ENCODE peak calls at places on chromosome 17, in five cellular contexts. One of them, this sample, is unnamed.

GRCh38 chr17:60641810-60642220 is 35.8 kb upstream of the BCAS3 start:
- DNase-seq in Caco-2: peak; percentile 76
- DNase-seq in CD4-positive, CD25-positive, alpha-beta regulatory T cell: peak; percentile 48
- DNase-seq in thoracic aorta: no peak
- DNase-seq in BE2C: peak; percentile 85
- DNase-seq in this sample: peak; percentile 94

GRCh38 chr17:61499632-61500031 is 47.4 kb downstream of the TBX4 start:
- DNase-seq in thoracic aorta: no peak
- DNase-seq in Caco-2: no peak
- DNase-seq in CD4-positive, CD25-positive, alpha-beta regulatory T cell: no peak
- DNase-seq in BE2C: no peak
- DNase-seq in this sample: no peak

GRCh38 chr17:78961571-78961970 is 18.2 kb downstream of the LGALS3BP start:
- DNase-seq in thoracic aorta: no peak
- DNase-seq in CD4-positive, CD25-positive, alpha-beta regulatory T cell: no peak
- DNase-seq in BE2C: no peak
- DNase-seq in Caco-2: no peak
- DNase-seq in this sample: no peak

GRCh38 chr17:43461185-43461584 is 22.6 kb upstream of the DHX8 start:
- DNase-seq in BE2C: no peak
- DNase-seq in Caco-2: no peak
- DNase-seq in thoracic aorta: no peak
- DNase-seq in CD4-positive, CD25-positive, alpha-beta regulatory T cell: no peak
- DNase-seq in this sample: no peak

GRCh38 chr17:61284174-61284573 is 115.5 kb upstream of the TBX2 start:
- DNase-seq in BE2C: no peak
- DNase-seq in thoracic aorta: no peak
- DNase-seq in Caco-2: no peak
- DNase-seq in CD4-positive, CD25-positive, alpha-beta regulatory T cell: no peak
- DNase-seq in this sample: no peak

GRCh38 chr17:46003907-46004748 is 5.1 kb downstream of the STH start:
- DNase-seq in Caco-2: no peak
- DNase-seq in BE2C: peak; percentile 76
- DNase-seq in thoracic aorta: no peak
- DNase-seq in CD4-positive, CD25-positive, alpha-beta regulatory T cell: no peak
- DNase-seq in this sample: no peak

GRCh38 chr17:31581491-31581890 is 190.0 kb downstream of the RAB11FIP4 start:
- DNase-seq in BE2C: no peak
- DNase-seq in thoracic aorta: no peak
- DNase-seq in Caco-2: no peak
- DNase-seq in CD4-positive, CD25-positive, alpha-beta regulatory T cell: no peak
- DNase-seq in this sample: no peak

GRCh38 chr17:78159575-78160158 is 8.7 kb upstream of the SYNGR2 start:
- DNase-seq in CD4-positive, CD25-positive, alpha-beta regulatory T cell: no peak
- DNase-seq in BE2C: no peak
- DNase-seq in thoracic aorta: no peak
- DNase-seq in Caco-2: no peak
- DNase-seq in this sample: no peak

GRCh38 chr17:58233547-58233946 is 4.8 kb upstream of the LPO start:
- DNase-seq in Caco-2: no peak
- DNase-seq in thoracic aorta: no peak
- DNase-seq in CD4-positive, CD25-positive, alpha-beta regulatory T cell: no peak
- DNase-seq in BE2C: no peak
- DNase-seq in this sample: peak; percentile 65

GRCh38 chr17:628089-628488 is 86.5 kb downstream of the VPS53 start:
- DNase-seq in thoracic aorta: no peak
- DNase-seq in BE2C: no peak
- DNase-seq in Caco-2: no peak
- DNase-seq in CD4-positive, CD25-positive, alpha-beta regulatory T cell: no peak
- DNase-seq in this sample: peak; percentile 14

GRCh38 chr17:42554250-42555121 is 1.8 kb downstream of the HSD17B1 start:
- DNase-seq in thoracic aorta: no peak
- DNase-seq in CD4-positive, CD25-positive, alpha-beta regulatory T cell: peak; percentile 73
- DNase-seq in Caco-2: peak; percentile 88
- DNase-seq in BE2C: peak; percentile 94
- DNase-seq in this sample: peak; percentile 96

GRCh38 chr17:11506635-11507034 is 91.6 kb upstream of the DNAH9 start:
- DNase-seq in thoracic aorta: no peak
- DNase-seq in BE2C: no peak
- DNase-seq in CD4-positive, CD25-positive, alpha-beta regulatory T cell: no peak
- DNase-seq in Caco-2: peak; percentile 29
- DNase-seq in this sample: peak; percentile 75

GRCh38 chr17:82245144-82246039 is 16.6 kb downstream of the SLC16A3 start:
- DNase-seq in thoracic aorta: no peak
- DNase-seq in BE2C: peak; percentile 19
- DNase-seq in Caco-2: no peak
- DNase-seq in CD4-positive, CD25-positive, alpha-beta regulatory T cell: no peak
- DNase-seq in this sample: no peak

GRCh38 chr17:6639014-6639650 is 1.4 kb downstream of the KIAA0753 start:
- DNase-seq in BE2C: no peak
- DNase-seq in Caco-2: no peak
- DNase-seq in thoracic aorta: no peak
- DNase-seq in CD4-positive, CD25-positive, alpha-beta regulatory T cell: no peak
- DNase-seq in this sample: peak; percentile 79

GRCh38 chr17:66467766-66468165 is 165.4 kb downstream of the PRKCA start:
- DNase-seq in CD4-positive, CD25-positive, alpha-beta regulatory T cell: no peak
- DNase-seq in thoracic aorta: no peak
- DNase-seq in Caco-2: no peak
- DNase-seq in BE2C: no peak
- DNase-seq in this sample: no peak

GRCh38 chr17:3740611-3741073 is 16.9 kb downstream of the HASPIN start:
- DNase-seq in CD4-positive, CD25-positive, alpha-beta regulatory T cell: peak; percentile 41
- DNase-seq in Caco-2: no peak
- DNase-seq in thoracic aorta: no peak
- DNase-seq in BE2C: no peak
- DNase-seq in this sample: no peak

GRCh38 chr17:34434065-34434464 is 71.0 kb upstream of the CCL1 start:
- DNase-seq in Caco-2: no peak
- DNase-seq in CD4-positive, CD25-positive, alpha-beta regulatory T cell: no peak
- DNase-seq in thoracic aorta: no peak
- DNase-seq in BE2C: no peak
- DNase-seq in this sample: no peak

GRCh38 chr17:4576729-4577322 is 7.5 kb upstream of the SMTNL2 start:
- DNase-seq in BE2C: peak; percentile 69
- DNase-seq in thoracic aorta: no peak
- DNase-seq in CD4-positive, CD25-positive, alpha-beta regulatory T cell: no peak
- DNase-seq in Caco-2: no peak
- DNase-seq in this sample: no peak

GRCh38 chr17:15031971-15032370 is 233.2 kb downstream of the PMP22 start:
- DNase-seq in CD4-positive, CD25-positive, alpha-beta regulatory T cell: no peak
- DNase-seq in thoracic aorta: no peak
- DNase-seq in Caco-2: no peak
- DNase-seq in BE2C: no peak
- DNase-seq in this sample: no peak

GRCh38 chr17:15912416-15912955 is 32.4 kb upstream of the ADORA2B start:
- DNase-seq in BE2C: no peak
- DNase-seq in Caco-2: no peak
- DNase-seq in thoracic aorta: no peak
- DNase-seq in CD4-positive, CD25-positive, alpha-beta regulatory T cell: no peak
- DNase-seq in this sample: no peak

DNA sequence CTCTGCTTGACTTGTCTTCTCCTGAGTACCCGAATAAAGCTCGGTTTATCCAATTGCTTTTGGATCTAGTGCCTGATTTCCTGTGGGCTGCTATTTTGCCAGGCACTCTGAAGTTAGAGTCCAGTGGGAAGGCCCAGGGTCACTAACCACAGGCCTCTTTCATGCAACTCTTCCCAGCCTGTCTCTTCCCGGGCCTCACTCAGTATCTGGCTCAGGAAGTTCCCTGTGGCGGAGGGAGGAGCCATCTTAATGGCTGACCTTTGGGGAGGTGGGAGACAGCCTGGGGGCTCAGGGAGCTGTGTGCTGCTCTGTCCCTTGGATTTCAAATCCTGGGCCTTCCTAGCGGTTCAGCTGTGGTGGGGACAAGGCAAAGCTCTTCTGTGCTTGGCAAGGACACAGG is 328.5 kb downstream of the SLC39A11 start:
- DNase-seq in BE2C: no peak
- DNase-seq in CD4-positive, CD25-positive, alpha-beta regulatory T cell: no peak
- DNase-seq in thoracic aorta: no peak
- DNase-seq in Caco-2: no peak
- DNase-seq in this sample: no peak
- H3K4me1 ChIP-seq in BE2C: peaks cover 11% of the 10 kb centered on the region
- H3K4me1 ChIP-seq in CD4-positive, CD25-positive, alpha-beta regulatory T cell: no peaks in the 10 kb centered on the region
- H3K4me1 ChIP-seq in thoracic aorta: no peaks in the 10 kb centered on the region
- H3K4me1 ChIP-seq in Caco-2: no peaks in the 10 kb centered on the region
- H3K4me1 ChIP-seq in this sample: no peaks in the 10 kb centered on the region

GRCh38 chr17:51121620-51122472 is 1.2 kb upstream of the SPAG9 start:
- DNase-seq in BE2C: peak; percentile 44
- DNase-seq in Caco-2: peak; percentile 96
- DNase-seq in CD4-positive, CD25-positive, alpha-beta regulatory T cell: peak; percentile 10
- DNase-seq in thoracic aorta: peak; percentile 83
- DNase-seq in this sample: peak; percentile 79

GRCh38 chr17:51119415-51120356 is 982 bp downstream of the SPAG9 start:
- DNase-seq in BE2C: peak; percentile 52
- DNase-seq in Caco-2: peak; percentile 57
- DNase-seq in thoracic aorta: no peak
- DNase-seq in CD4-positive, CD25-positive, alpha-beta regulatory T cell: peak; percentile 33
- DNase-seq in this sample: peak; percentile 85

GRCh38 chr17:51120739-51121619 is at the start of gene SPAG9:
- DNase-seq in thoracic aorta: peak; percentile 91
- DNase-seq in BE2C: peak; percentile 98
- DNase-seq in CD4-positive, CD25-positive, alpha-beta regulatory T cell: peak; percentile 91
- DNase-seq in Caco-2: peak; percentile 97
- DNase-seq in this sample: peak; percentile 98

GRCh38 chr17:51118330-51119195 is 2.1 kb downstream of the SPAG9 start:
- DNase-seq in BE2C: peak; percentile 49
- DNase-seq in Caco-2: no peak
- DNase-seq in thoracic aorta: no peak
- DNase-seq in CD4-positive, CD25-positive, alpha-beta regulatory T cell: peak; percentile 11
- DNase-seq in this sample: no peak

DNA sequence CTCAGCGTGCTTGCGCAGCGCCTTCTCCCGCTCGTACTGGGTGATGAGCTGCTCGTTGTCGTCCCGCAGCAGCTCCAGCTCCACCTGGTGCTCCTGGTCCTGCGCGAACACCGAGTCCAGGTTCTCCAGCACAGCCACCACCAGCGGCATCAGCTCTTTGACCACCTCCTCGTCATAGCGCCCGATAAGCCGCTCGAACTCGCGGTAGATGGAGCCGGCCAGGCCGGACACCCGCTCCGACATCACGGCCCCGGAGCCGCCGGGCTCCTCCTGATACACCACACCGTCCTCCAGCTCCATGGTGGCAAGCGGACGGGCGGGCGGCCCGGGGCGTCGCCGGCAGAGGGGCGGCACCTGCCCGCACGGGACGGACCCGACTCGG is 320 bp downstream of the SPAG9 start:
- DNase-seq in Caco-2: peak; percentile 71
- DNase-seq in thoracic aorta: no peak
- DNase-seq in CD4-positive, CD25-positive, alpha-beta regulatory T cell: no peak
- DNase-seq in BE2C: no peak
- DNase-seq in this sample: peak; percentile 73
- H3K4me1 ChIP-seq in Caco-2: peaks cover 30% of the 10 kb centered on the region
- H3K4me1 ChIP-seq in thoracic aorta: peaks cover 19% of the 10 kb centered on the region
- H3K4me1 ChIP-seq in CD4-positive, CD25-positive, alpha-beta regulatory T cell: peaks cover 43% of the 10 kb centered on the region
- H3K4me1 ChIP-seq in BE2C: peaks cover 4% of the 10 kb centered on the region
- H3K4me1 ChIP-seq in this sample: peaks cover 38% of the 10 kb centered on the region

GRCh38 chr17:75094871-75095399 is 7.2 kb downstream of the SLC16A5 start:
- DNase-seq in Caco-2: no peak
- DNase-seq in thoracic aorta: no peak
- DNase-seq in BE2C: no peak
- DNase-seq in CD4-positive, CD25-positive, alpha-beta regulatory T cell: no peak
- DNase-seq in this sample: no peak
- H3K4me1 ChIP-seq in Caco-2: peaks cover 57% of the 10 kb centered on the region
- H3K4me1 ChIP-seq in thoracic aorta: no peaks in the 10 kb centered on the region
- H3K4me1 ChIP-seq in BE2C: no peaks in the 10 kb centered on the region
- H3K4me1 ChIP-seq in CD4-positive, CD25-positive, alpha-beta regulatory T cell: no peaks in the 10 kb centered on the region
- H3K4me1 ChIP-seq in this sample: no peaks in the 10 kb centered on the region

GRCh38 chr17:8339540-8339939 is at the start of gene ODF4:
- DNase-seq in Caco-2: no peak
- DNase-seq in CD4-positive, CD25-positive, alpha-beta regulatory T cell: no peak
- DNase-seq in BE2C: no peak
- DNase-seq in thoracic aorta: no peak
- DNase-seq in this sample: no peak
- H3K4me1 ChIP-seq in Caco-2: no peaks in the 10 kb centered on the region
- H3K4me1 ChIP-seq in CD4-positive, CD25-positive, alpha-beta regulatory T cell: peaks cover 6% of the 10 kb centered on the region
- H3K4me1 ChIP-seq in BE2C: no peaks in the 10 kb centered on the region
- H3K4me1 ChIP-seq in thoracic aorta: no peaks in the 10 kb centered on the region
- H3K4me1 ChIP-seq in this sample: peaks cover 8% of the 10 kb centered on the region

GRCh38 chr17:65005858-65006257 is 50.7 kb downstream of the GNA13 start:
- DNase-seq in CD4-positive, CD25-positive, alpha-beta regulatory T cell: no peak
- DNase-seq in Caco-2: no peak
- DNase-seq in BE2C: no peak
- DNase-seq in thoracic aorta: no peak
- DNase-seq in this sample: no peak
- H3K4me1 ChIP-seq in CD4-positive, CD25-positive, alpha-beta regulatory T cell: no peaks in the 10 kb centered on the region
- H3K4me1 ChIP-seq in Caco-2: no peaks in the 10 kb centered on the region
- H3K4me1 ChIP-seq in BE2C: no peaks in the 10 kb centered on the region
- H3K4me1 ChIP-seq in thoracic aorta: peaks cover 6% of the 10 kb centered on the region
- H3K4me1 ChIP-seq in this sample: peaks cover 44% of the 10 kb centered on the region

GRCh38 chr17:36204724-36205500 is 6.0 kb upstream of the CCL4L2 start:
- DNase-seq in CD4-positive, CD25-positive, alpha-beta regulatory T cell: no peak
- DNase-seq in Caco-2: no peak
- DNase-seq in BE2C: no peak
- DNase-seq in thoracic aorta: no peak
- DNase-seq in this sample: no peak
- H3K4me1 ChIP-seq in CD4-positive, CD25-positive, alpha-beta regulatory T cell: no peaks in the 10 kb centered on the region
- H3K4me1 ChIP-seq in Caco-2: no peaks in the 10 kb centered on the region
- H3K4me1 ChIP-seq in BE2C: no peaks in the 10 kb centered on the region
- H3K4me1 ChIP-seq in thoracic aorta: no peaks in the 10 kb centered on the region
- H3K4me1 ChIP-seq in this sample: peaks cover 60% of the 10 kb centered on the region

GRCh38 chr17:17743391-17744112 is 62.3 kb downstream of the RAI1 start:
- DNase-seq in thoracic aorta: no peak
- DNase-seq in CD4-positive, CD25-positive, alpha-beta regulatory T cell: no peak
- DNase-seq in BE2C: no peak
- DNase-seq in Caco-2: no peak
- DNase-seq in this sample: no peak
- H3K4me1 ChIP-seq in thoracic aorta: peaks cover 14% of the 10 kb centered on the region
- H3K4me1 ChIP-seq in CD4-positive, CD25-positive, alpha-beta regulatory T cell: peaks cover 4% of the 10 kb centered on the region
- H3K4me1 ChIP-seq in BE2C: peaks cover 25% of the 10 kb centered on the region
- H3K4me1 ChIP-seq in Caco-2: peaks cover 8% of the 10 kb centered on the region
- H3K4me1 ChIP-seq in this sample: peaks cover 37% of the 10 kb centered on the region

DNA sequence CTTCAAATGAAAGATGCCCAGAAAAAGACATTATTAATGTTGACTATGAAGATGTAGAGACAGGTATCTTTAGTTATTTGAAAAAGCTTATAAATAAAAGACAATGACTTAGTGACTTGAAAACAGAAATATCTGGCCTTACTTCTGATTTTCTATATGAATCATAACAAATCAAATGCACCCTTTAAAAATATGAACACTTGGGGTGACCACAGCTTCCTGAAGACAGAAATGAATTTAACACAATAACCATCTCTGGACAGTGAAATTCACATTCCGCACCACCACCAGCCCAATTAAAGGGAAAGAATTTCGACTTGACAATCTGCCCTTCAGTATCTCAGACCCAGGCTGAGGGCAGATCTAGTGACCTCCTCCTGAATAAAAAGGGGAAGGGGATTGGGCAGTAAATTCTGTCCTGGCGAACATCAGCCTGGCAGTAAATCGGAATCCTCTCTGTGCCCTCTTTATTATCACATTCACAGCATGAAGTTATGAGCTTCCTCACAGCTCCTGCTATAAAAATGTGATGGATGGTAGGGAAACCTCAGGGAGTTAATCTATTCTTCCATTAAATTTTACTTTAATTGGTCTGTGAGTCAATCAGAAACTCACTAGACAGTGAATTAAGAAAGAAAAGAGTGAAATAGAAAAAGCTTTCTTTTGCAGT is 131.5 kb downstream of the SNX11 start:
- DNase-seq in Caco-2: no peak
- DNase-seq in CD4-positive, CD25-positive, alpha-beta regulatory T cell: no peak
- DNase-seq in thoracic aorta: no peak
- DNase-seq in BE2C: no peak
- DNase-seq in this sample: no peak
- H3K4me1 ChIP-seq in Caco-2: peaks cover 44% of the 10 kb centered on the region
- H3K4me1 ChIP-seq in CD4-positive, CD25-positive, alpha-beta regulatory T cell: peaks cover 35% of the 10 kb centered on the region
- H3K4me1 ChIP-seq in thoracic aorta: peaks cover 8% of the 10 kb centered on the region
- H3K4me1 ChIP-seq in BE2C: peaks cover 4% of the 10 kb centered on the region
- H3K4me1 ChIP-seq in this sample: peaks cover 6% of the 10 kb centered on the region

This sample was measured in Karpas-422.